ENCODE peak calls at places on chromosomes 4 and X, in six cellular contexts. W, V, U, F, E and C are unnamed samples.

GRCh38 chrX:2549874-2550273 is 49.1 kb upstream of the DHRSX start:
- DNase-seq in W (no peak), V (no peak), U (no peak), F (no peak), E (no peak), C (peak)

GRCh38 chr4:67327245-67327860 is 217.9 kb downstream of the CENPC start:
- DNase-seq in W (peak), V (peak), U (peak), F (peak), E (peak), C (peak)

GRCh38 chr4:76993787-76994641 is 44.5 kb downstream of the SEPTIN11 start:
- DNase-seq in W (peak), V (peak), U (no peak), F (peak), E (no peak), C (no peak)

GRCh38 chr4:130808492-130808891 is 1712.5 kb downstream of the C4orf33 start:
- DNase-seq in W (no peak), V (no peak), U (no peak), F (no peak), E (peak), C (peak)

GRCh38 chr4:11130195-11130975 is 298.3 kb downstream of the HS3ST1 start:
- DNase-seq in W (no peak), V (no peak), U (no peak), F (no peak), E (peak), C (peak)

GRCh38 chr4:145735330-145735638 is 55.3 kb downstream of the C4orf51 start:
- DNase-seq in W (no peak), V (no peak), U (no peak), F (no peak), E (peak), C (no peak)

GRCh38 chrX:110172215-110172614 is 145.7 kb downstream of the AMMECR1 start:
- DNase-seq in W (no peak), V (no peak), U (no peak), F (no peak), E (no peak), C (no peak)

GRCh38 chr4:37847311-37847710 is 20.8 kb downstream of the PGM2 start:
- DNase-seq in W (no peak), V (no peak), U (no peak), F (no peak), E (no peak), C (peak)

GRCh38 chrX:102833136-102833535 is 103.9 kb upstream of the RAB40AL start:
- DNase-seq in W (no peak), V (no peak), U (no peak), F (no peak), E (no peak), C (no peak)